ENCODE peak calls at places on chromosomes 3 and 15, in four cellular contexts. N, H, E and V are unnamed samples.

GRCh38 chr3:10008588-10009344 is 17.5 kb upstream of the FANCD2 start:
- DNase-seq in N (peak; percentile 97), H (peak; percentile 58), E (no peak), V (peak; percentile 74)

GRCh38 chr15:86115138-86115801 is 35.6 kb downstream of the AGBL1 start:
- DNase-seq in N (no peak), H (no peak), E (no peak), V (no peak)

GRCh38 chr3:190562866-190563525 is 49.1 kb downstream of the IL1RAP start:
- DNase-seq in N (no peak), H (no peak), E (no peak), V (no peak)

GRCh38 chr3:71111784-71112440 is 471.6 kb downstream of the FOXP1 start:
- DNase-seq in N (no peak), H (peak; percentile 55), E (no peak), V (no peak)

GRCh38 chr3:45896069-45896468 is 9.7 kb downstream of the CCR9 start:
- DNase-seq in N (no peak), H (no peak), E (no peak), V (no peak)

GRCh38 chr3:13559751-13560540 is 11.0 kb downstream of the FBLN2 start:
- DNase-seq in N (no peak), H (no peak), E (no peak), V (no peak)

GRCh38 chr3:48140284-48140683 is 47.9 kb downstream of the CDC25A start:
- DNase-seq in N (no peak), H (no peak), E (no peak), V (no peak)

GRCh38 chr3:43417133-43417532 is 130.8 kb downstream of the SNRK start:
- DNase-seq in N (no peak), H (no peak), E (no peak), V (no peak)

GRCh38 chr3:59320080-59320479 is 270.3 kb upstream of the CFAP20DC start:
- DNase-seq in N (no peak), H (peak; percentile 66), E (no peak), V (no peak)

GRCh38 chr3:15634671-15635661 is 33.4 kb downstream of the BTD start:
- DNase-seq in N (no peak), H (no peak), E (no peak), V (no peak)

GRCh38 chr3:134749802-134750553 is 45.1 kb upstream of the EPHB1 start:
- DNase-seq in N (no peak), H (no peak), E (no peak), V (no peak)

GRCh38 chr15:28140062-28140461 is 40.9 kb upstream of the OCA2 start:
- DNase-seq in N (no peak), H (no peak), E (no peak), V (no peak)

GRCh38 chr3:133970916-133971315 is 58.8 kb downstream of the SLCO2A1 start:
- DNase-seq in N (no peak), H (no peak), E (no peak), V (no peak)

GRCh38 chr15:40238481-40238926 is 359 bp upstream of the PAK6 start:
- DNase-seq in N (peak; percentile 52), H (no peak), E (no peak), V (no peak)

GRCh38 chr3:72847282-72847681 is 963 bp downstream of the SHQ1 start:
- DNase-seq in N (no peak), H (no peak), E (no peak), V (no peak)

GRCh38 chr3:157248590-157249425 is 88.9 kb upstream of the CCNL1 start:
- DNase-seq in N (no peak), H (peak; percentile 10), E (no peak), V (peak; percentile 51)

GRCh38 chr3:50161320-50161719 is 6.2 kb downstream of the SEMA3F start:
- DNase-seq in N (no peak), H (no peak), E (no peak), V (no peak)

GRCh38 chr3:27147215-27147614 is 222.0 kb downstream of the NEK10 start:
- DNase-seq in N (no peak), H (no peak), E (no peak), V (no peak)

GRCh38 chr15:93478922-93479321 is 389.9 kb upstream of the RGMA start:
- DNase-seq in N (no peak), H (no peak), E (no peak), V (no peak)

GRCh38 chr3:66544619-66545429 is 44.0 kb upstream of the LRIG1 start:
- DNase-seq in N (no peak), H (no peak), E (no peak), V (no peak)

GRCh38 chr3:14902719-14903118 is 44.7 kb upstream of the NR2C2 start:
- DNase-seq in N (no peak), H (no peak), E (no peak), V (no peak)

GRCh38 chr3:73069775-73070444 is 8.5 kb downstream of the EBLN2 start:
- DNase-seq in N (no peak), H (no peak), E (no peak), V (no peak)

GRCh38 chr3:169241928-169242751 is 421.4 kb downstream of the MECOM start:
- DNase-seq in N (peak; percentile 56), H (no peak), E (no peak), V (peak; percentile 67)

GRCh38 chr3:71254251-71254650 is 329.3 kb downstream of the FOXP1 start:
- DNase-seq in N (no peak), H (peak; percentile 66), E (no peak), V (no peak)

GRCh38 chr15:52318729-52319500 is 23.3 kb upstream of the MYO5C start:
- DNase-seq in N (no peak), H (no peak), E (no peak), V (no peak)

GRCh38 chr3:32421991-32422859 is 30.6 kb downstream of the CMTM7 start:
- DNase-seq in N (no peak), H (no peak), E (no peak), V (no peak)

GRCh38 chr15:62619105-62619504 is 423.4 kb upstream of the TPM1 start:
- DNase-seq in N (no peak), H (no peak), E (no peak), V (no peak)

GRCh38 chr3:126083511-126083912 is 412 bp downstream of the SLC41A3 start:
- DNase-seq in N (peak; percentile 62), H (peak; percentile 14), E (no peak), V (peak; percentile 59)
- TF ChIP-seq SP1 in N (no peak), H (no peak), E (no peak), V (no peak)

DNA sequence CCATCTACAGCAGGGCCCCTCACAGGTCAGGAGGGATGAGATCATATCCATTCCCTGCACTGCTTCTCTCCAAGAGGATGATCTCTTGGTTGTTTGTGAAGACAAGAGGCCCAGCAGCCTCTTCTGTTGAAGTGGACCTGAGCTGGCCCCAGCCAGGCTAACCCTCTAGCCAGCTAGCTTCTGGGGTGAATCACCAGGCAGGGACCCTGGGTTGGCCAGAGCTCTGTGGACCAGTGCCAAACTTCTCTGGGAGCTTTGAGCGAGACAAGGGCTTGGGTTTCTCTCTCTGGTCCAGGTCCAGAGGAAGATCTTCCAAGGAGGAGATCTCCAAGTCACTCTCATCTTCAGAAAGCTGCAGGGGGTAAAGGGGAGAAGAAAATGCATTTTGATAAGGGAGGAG is 52.7 kb downstream of the CLDN18 start:
- DNase-seq in N (no peak), H (no peak), E (no peak), V (no peak)
- TF ChIP-seq SUZ12 in N (no peak), H (no peak), E (no peak), V (no peak)

DNA sequence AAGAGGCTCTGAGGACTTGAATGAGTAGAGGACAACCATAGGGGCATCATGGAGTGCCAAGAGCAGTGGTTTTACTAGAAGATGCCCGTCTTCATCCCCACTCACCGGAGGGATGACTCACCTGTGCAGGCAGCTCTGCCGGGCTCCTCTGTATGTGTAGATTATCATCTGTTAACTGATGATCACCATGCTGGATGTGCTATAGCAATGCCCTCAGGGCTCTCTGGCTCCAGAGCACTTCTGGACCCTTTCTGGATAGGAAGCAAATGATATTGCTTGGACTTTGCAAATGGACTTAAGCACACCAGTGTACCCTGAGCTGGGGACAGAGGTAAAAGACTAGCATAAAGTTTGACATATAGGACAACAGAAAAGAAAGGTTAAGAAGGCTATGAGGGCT is 10.2 kb upstream of the TGFBR2 start:
- DNase-seq in N (no peak), H (no peak), E (no peak), V (no peak)
- TF ChIP-seq SP1 in N (no peak), H (no peak), E (no peak), V (no peak)

GRCh38 chr3:171058058-171058457 is 31.5 kb upstream of the SLC2A2 start:
- DNase-seq in N (no peak), H (no peak), E (no peak), V (no peak)

GRCh38 chr3:171057075-171057474 is 30.6 kb upstream of the SLC2A2 start:
- DNase-seq in N (no peak), H (no peak), E (no peak), V (no peak)

GRCh38 chr3:171054921-171055320 is 28.4 kb upstream of the SLC2A2 start:
- DNase-seq in N (no peak), H (no peak), E (no peak), V (no peak)

GRCh38 chr3:171055336-171056178 is 29.0 kb upstream of the SLC2A2 start:
- DNase-seq in N (no peak), H (peak; percentile 95), E (no peak), V (no peak)

GRCh38 chr3:171056528-171056927 is 30.0 kb upstream of the SLC2A2 start:
- DNase-seq in N (no peak), H (peak; percentile 35), E (no peak), V (no peak)
- TF ChIP-seq SUZ12 in N (no peak), H (no peak), E (no peak), V (no peak)

DNA sequence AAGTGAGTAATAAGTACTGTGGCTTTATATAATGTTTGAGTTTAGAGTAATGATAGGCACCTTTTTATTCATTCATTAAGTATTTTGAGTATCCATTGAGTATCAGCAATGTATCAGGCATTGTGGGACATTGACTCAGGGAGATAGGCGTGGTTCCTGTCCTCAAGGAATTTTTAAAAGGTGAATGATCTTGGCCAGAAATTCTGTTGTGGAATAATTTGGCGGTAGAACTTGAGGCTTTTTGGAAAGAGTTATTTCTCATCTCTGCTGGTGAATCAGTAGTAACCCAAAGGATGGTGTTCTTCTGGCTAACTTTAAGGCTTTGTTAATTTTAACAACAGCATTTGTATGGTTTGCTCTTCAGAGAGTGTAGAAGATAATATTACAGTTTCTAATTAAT is 2.0 kb downstream of the RAB7A start:
- DNase-seq in N (no peak), H (no peak), E (no peak), V (no peak)
- TF ChIP-seq SP1 in N (no peak), H (no peak), E (no peak), V (no peak)

GRCh38 chr3:131222599-131222998 is 159.0 kb upstream of the NUDT16 start:
- DNase-seq in N (no peak), H (no peak), E (no peak), V (no peak)

GRCh38 chr3:131218196-131218595 is 163.4 kb upstream of the NUDT16 start:
- DNase-seq in N (no peak), H (no peak), E (no peak), V (no peak)

GRCh38 chr3:131224886-131225550 is 156.6 kb upstream of the NUDT16 start:
- DNase-seq in N (no peak), H (no peak), E (no peak), V (no peak)

GRCh38 chr3:131223373-131224289 is 157.9 kb upstream of the NUDT16 start:
- DNase-seq in N (no peak), H (no peak), E (no peak), V (no peak)

DNA sequence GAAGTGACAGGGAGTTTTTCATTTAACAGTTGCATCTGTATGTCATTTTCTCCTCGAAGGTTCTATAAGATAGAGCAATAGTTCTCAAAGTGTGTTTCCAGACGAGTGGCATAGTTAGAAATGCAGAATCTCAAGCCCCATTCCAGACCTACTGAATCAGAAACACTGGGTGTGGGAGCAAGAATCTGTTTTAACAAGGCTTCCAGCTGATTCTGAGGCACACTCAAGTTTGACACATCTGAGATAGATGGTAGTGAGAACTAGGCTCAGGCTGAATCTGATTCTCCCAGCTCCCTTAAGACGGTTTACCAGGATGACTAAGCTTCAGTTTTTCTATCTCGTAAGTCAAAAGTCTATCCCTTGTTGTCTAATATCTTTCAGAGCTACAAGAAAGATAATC is 159.8 kb upstream of the NUDT16 start:
- DNase-seq in N (no peak), H (no peak), E (no peak), V (no peak)
- TF ChIP-seq SUZ12 in N (no peak), H (no peak), E (no peak), V (no peak)